ENCODE peak calls at places on chromosomes 5 and 9, in ten cellular contexts. S is ELR; D is stimulated activated CD4-positive, alpha-beta T cell treated with anti-CD3 and anti-CD28 coated beads, Interleukin-12 subunit alpha, Interleukin-12 subunit beta, amount 100 ng/mL, for 4 hours; H is AG20443; G is MG63; Z is NCI-H2081; K is stimulated activated naive CD8-positive, alpha-beta T cell treated with anti-CD3 and anti-CD28 coated beads, Interleukin-15, amount 100 ng/mL, for 72 hours; A is KBM-7; P is NAMALWA; W is activated CD4-positive, alpha-beta T cell treated with anti-CD3 and anti-CD28 coated beads for 48 hours. O is an unnamed sample.

GRCh38 chr5:74174366-74174765 is 466.2 kb downstream of the ENC1 start:
- DNase-seq in S (no peak), D (no peak), H (no peak), G (no peak), Z (no peak), K (no peak), A (no peak), P (no peak), W (no peak), O (no peak)

GRCh38 chr5:14464101-14464500 is 117.5 kb upstream of the OTULINL start:
- DNase-seq in S (no peak), D (no peak), H (no peak), G (no peak), Z (no peak), K (no peak), A (no peak), P (no peak), W (no peak), O (no peak)

GRCh38 chr5:66513130-66513529 is 83.1 kb upstream of the MAST4 start:
- DNase-seq in S (no peak), D (no peak), H (no peak), G (no peak), Z (no peak), K (no peak), A (no peak), P (peak; percentile 35), W (no peak), O (no peak)

GRCh38 chr5:93395891-93396465 is 185.0 kb downstream of the NR2F1-AS1 start:
- DNase-seq in S (no peak), D (no peak), H (no peak), G (no peak), Z (no peak), K (no peak), A (peak; percentile 52), P (no peak), W (no peak), O (no peak)

GRCh38 chr5:177600458-177601018 is 606 bp downstream of the B4GALT7 start:
- DNase-seq in S (peak; percentile 53), D (no peak), H (no peak), G (peak; percentile 45), Z (no peak), K (no peak), A (peak; percentile 47), P (peak; percentile 65), W (no peak), O (peak; percentile 56)

GRCh38 chr5:115267617-115268016 is 4.9 kb upstream of the PGGT1B start:
- DNase-seq in S (peak; percentile 93), D (no peak), H (peak; percentile 14), G (no peak), Z (no peak), K (no peak), A (no peak), P (no peak), W (no peak), O (no peak)

GRCh38 chr5:147174671-147175070 is 60.2 kb upstream of the STK32A start:
- DNase-seq in S (no peak), D (no peak), H (no peak), G (no peak), Z (no peak), K (no peak), A (no peak), P (no peak), W (no peak), O (no peak)

GRCh38 chr5:96703985-96704384 is 41.8 kb downstream of the CAST start:
- DNase-seq in S (peak; percentile 20), D (no peak), H (no peak), G (no peak), Z (no peak), K (no peak), A (no peak), P (no peak), W (no peak), O (no peak)

GRCh38 chr5:179217356-179217755 is 127.9 kb downstream of the ADAMTS2 start:
- DNase-seq in S (peak; percentile 47), D (no peak), H (no peak), G (no peak), Z (no peak), K (no peak), A (no peak), P (no peak), W (no peak), O (no peak)

GRCh38 chr9:114287763-114288232 is 35.1 kb upstream of the ORM1 start:
- DNase-seq in S (no peak), D (no peak), H (no peak), G (no peak), Z (no peak), K (no peak), A (no peak), P (no peak), W (no peak), O (no peak)

O was measured in OCI-LY7.